ENCODE peak calls at places on chromosomes 4 and X, in five cellular contexts. A is NCI-H1092, K is NCI-H748 treated with DMSO at 0.1 percent for 48 hours, Y is SW 1271, U is AG09309. P is an unnamed sample.
A peak's percentile ranks its signal among the peaks of the same experiment; 100 is the strongest.

GRCh38 chrX:109890910-109891502 is 111.9 kb upstream of the TMEM164 start:
- DNase-seq in A (peak; percentile 48), K (peak; percentile 25), Y (no peak), U (peak; percentile 10), P (peak; percentile 72)

GRCh38 chr4:879730-880079 is 52.4 kb downstream of the GAK start:
- DNase-seq in A (no peak), K (no peak), Y (no peak), U (no peak), P (no peak)

GRCh38 chr4:169416997-169417396 is 146.2 kb upstream of the SH3RF1 start:
- DNase-seq in A (peak; percentile 14), K (no peak), Y (no peak), U (no peak), P (no peak)

GRCh38 chr4:44725166-44725565 is 1.2 kb downstream of the GNPDA2 start:
- DNase-seq in A (no peak), K (no peak), Y (no peak), U (no peak), P (peak; percentile 8)

GRCh38 chr4:30763337-30763736 is 43.2 kb downstream of the PCDH7 start:
- DNase-seq in A (no peak), K (no peak), Y (no peak), U (no peak), P (no peak)

GRCh38 chr4:84965558-84966381 is 720 bp downstream of the WDFY3 start:
- DNase-seq in A (peak; percentile 32), K (no peak), Y (no peak), U (no peak), P (peak; percentile 72)

GRCh38 chr4:103032575-103032974 is 13.1 kb upstream of the SLC9B1 start:
- DNase-seq in A (no peak), K (no peak), Y (no peak), U (no peak), P (no peak)

GRCh38 chr4:7103599-7104365 is 35.9 kb upstream of the GRPEL1 start:
- DNase-seq in A (no peak), K (no peak), Y (no peak), U (no peak), P (peak; percentile 26)

GRCh38 chr4:113675731-113676707 is 85.5 kb downstream of the CAMK2D start:
- DNase-seq in A (no peak), K (no peak), Y (no peak), U (no peak), P (no peak)

GRCh38 chr4:6727081-6727942 is 11.3 kb downstream of the BLOC1S4 start:
- DNase-seq in A (no peak), K (no peak), Y (no peak), U (no peak), P (peak; percentile 67)

GRCh38 chrX:36241397-36241796 is 321.9 kb downstream of the CFAP47 start:
- DNase-seq in A (no peak), K (no peak), Y (no peak), U (no peak), P (no peak)

GRCh38 chr4:107862658-107863057 is 37.9 kb downstream of the SGMS2 start:
- DNase-seq in A (no peak), K (peak; percentile 47), Y (peak; percentile 82), U (no peak), P (no peak)

GRCh38 chr4:6416518-6417286 is 55.7 kb downstream of the PPP2R2C start:
- DNase-seq in A (peak; percentile 48), K (no peak), Y (no peak), U (no peak), P (no peak)

GRCh38 chrX:2928127-2928582 is 984 bp downstream of the ARSD start:
- DNase-seq in A (no peak), K (no peak), Y (peak; percentile 1), U (no peak), P (peak; percentile 40)

GRCh38 chr4:148210661-148211060 is 231.6 kb downstream of the NR3C2 start:
- DNase-seq in A (no peak), K (no peak), Y (no peak), U (no peak), P (no peak)

P was measured in AG20443.